ENCODE peak calls at places on chromosomes 11 and 22, in six cellular contexts. One of them, this sample, is unnamed.

GRCh38 chr11:1197886-1198765 is 24.7 kb upstream of the MUC5B start:
- DNase-seq in A549: no peak
- DNase-seq in SK-N-SH: peak
- DNase-seq in ovary: peak
- DNase-seq in AG09309: no peak
- DNase-seq in psoas muscle: peak
- DNase-seq in this sample: no peak

GRCh38 chr22:44992166-44992565 is 17.6 kb downstream of the PHF21B start:
- DNase-seq in A549: no peak
- DNase-seq in ovary: no peak
- DNase-seq in psoas muscle: no peak
- DNase-seq in AG09309: no peak
- DNase-seq in SK-N-SH: no peak
- DNase-seq in this sample: no peak

GRCh38 chr22:27709919-27710452 is 91.6 kb downstream of the MN1 start:
- DNase-seq in SK-N-SH: no peak
- DNase-seq in AG09309: no peak
- DNase-seq in psoas muscle: no peak
- DNase-seq in ovary: no peak
- DNase-seq in A549: no peak
- DNase-seq in this sample: no peak

GRCh38 chr11:74318241-74318932 is 6.9 kb upstream of the P4HA3 start:
- DNase-seq in AG09309: no peak
- DNase-seq in SK-N-SH: no peak
- DNase-seq in psoas muscle: no peak
- DNase-seq in ovary: no peak
- DNase-seq in A549: no peak
- DNase-seq in this sample: peak

GRCh38 chr11:47850337-47850736 is 2.2 kb upstream of the NUP160 start:
- DNase-seq in A549: no peak
- DNase-seq in ovary: no peak
- DNase-seq in SK-N-SH: no peak
- DNase-seq in psoas muscle: no peak
- DNase-seq in AG09309: no peak
- DNase-seq in this sample: no peak

GRCh38 chr11:60923800-60924109 is 505 bp upstream of the TMEM132A start:
- DNase-seq in psoas muscle: no peak
- DNase-seq in AG09309: no peak
- DNase-seq in SK-N-SH: no peak
- DNase-seq in ovary: no peak
- DNase-seq in A549: no peak
- DNase-seq in this sample: no peak

GRCh38 chr22:49827853-49828598 is at the start of gene BRD1:
- DNase-seq in ovary: peak
- DNase-seq in psoas muscle: peak
- DNase-seq in AG09309: no peak
- DNase-seq in A549: no peak
- DNase-seq in SK-N-SH: peak
- DNase-seq in this sample: peak

GRCh38 chr11:91104237-91104636 is 881.4 kb upstream of the CHORDC1 start:
- DNase-seq in A549: peak
- DNase-seq in ovary: no peak
- DNase-seq in SK-N-SH: no peak
- DNase-seq in AG09309: no peak
- DNase-seq in psoas muscle: no peak
- DNase-seq in this sample: peak

GRCh38 chr11:31355131-31355530 is 14.4 kb downstream of the DCDC1 start:
- DNase-seq in psoas muscle: no peak
- DNase-seq in AG09309: no peak
- DNase-seq in A549: no peak
- DNase-seq in ovary: no peak
- DNase-seq in SK-N-SH: no peak
- DNase-seq in this sample: peak

GRCh38 chr11:113373306-113373705 is 14.3 kb upstream of the ANKK1 start:
- DNase-seq in SK-N-SH: no peak
- DNase-seq in psoas muscle: no peak
- DNase-seq in AG09309: peak
- DNase-seq in A549: no peak
- DNase-seq in ovary: no peak
- DNase-seq in this sample: peak

GRCh38 chr11:123298488-123299447 is 103.7 kb upstream of the CLMP start:
- DNase-seq in A549: no peak
- DNase-seq in psoas muscle: no peak
- DNase-seq in ovary: no peak
- DNase-seq in SK-N-SH: no peak
- DNase-seq in AG09309: no peak
- DNase-seq in this sample: no peak

GRCh38 chr11:4727171-4727570 is 22.6 kb downstream of the MMP26 start:
- DNase-seq in ovary: no peak
- DNase-seq in AG09309: no peak
- DNase-seq in SK-N-SH: no peak
- DNase-seq in A549: no peak
- DNase-seq in psoas muscle: no peak
- DNase-seq in this sample: no peak

GRCh38 chr11:60363542-60364525 is 14.5 kb upstream of the MS4A7 start:
- DNase-seq in SK-N-SH: peak
- DNase-seq in A549: peak
- DNase-seq in ovary: no peak
- DNase-seq in AG09309: no peak
- DNase-seq in psoas muscle: no peak
- DNase-seq in this sample: peak

GRCh38 chr11:71452354-71453020 is 516 bp upstream of the NADSYN1 start:
- DNase-seq in ovary: peak
- DNase-seq in AG09309: peak
- DNase-seq in A549: no peak
- DNase-seq in psoas muscle: no peak
- DNase-seq in SK-N-SH: no peak
- DNase-seq in this sample: peak

GRCh38 chr11:58575377-58576020 is at the start of gene LPXN:
- DNase-seq in ovary: no peak
- DNase-seq in AG09309: peak
- DNase-seq in SK-N-SH: no peak
- DNase-seq in psoas muscle: no peak
- DNase-seq in A549: no peak
- DNase-seq in this sample: peak

GRCh38 chr11:110966131-110966530 is 253.9 kb upstream of the ARHGAP20 start:
- DNase-seq in A549: no peak
- DNase-seq in SK-N-SH: no peak
- DNase-seq in AG09309: no peak
- DNase-seq in ovary: no peak
- DNase-seq in psoas muscle: peak
- DNase-seq in this sample: no peak

GRCh38 chr22:46054091-46054877 is 77.3 kb upstream of the WNT7B start:
- DNase-seq in SK-N-SH: peak
- DNase-seq in AG09309: no peak
- DNase-seq in psoas muscle: peak
- DNase-seq in ovary: peak
- DNase-seq in A549: no peak
- DNase-seq in this sample: peak

GRCh38 chr11:12556788-12557384 is 117.3 kb upstream of the TEAD1 start:
- DNase-seq in AG09309: peak
- DNase-seq in A549: peak
- DNase-seq in SK-N-SH: no peak
- DNase-seq in psoas muscle: peak
- DNase-seq in ovary: peak
- DNase-seq in this sample: peak

GRCh38 chr11:119318240-119319135 is 1.6 kb upstream of the MCAM start:
- DNase-seq in psoas muscle: no peak
- DNase-seq in ovary: no peak
- DNase-seq in SK-N-SH: peak
- DNase-seq in A549: no peak
- DNase-seq in AG09309: no peak
- DNase-seq in this sample: peak

GRCh38 chr11:650482-650881 is 13.4 kb downstream of the DRD4 start:
- DNase-seq in A549: no peak
- DNase-seq in psoas muscle: no peak
- DNase-seq in SK-N-SH: no peak
- DNase-seq in AG09309: no peak
- DNase-seq in ovary: no peak
- DNase-seq in this sample: peak

GRCh38 chr11:118846181-118846946 is 37.3 kb upstream of the CXCR5 start:
- DNase-seq in A549: no peak
- DNase-seq in AG09309: no peak
- DNase-seq in psoas muscle: no peak
- DNase-seq in ovary: no peak
- DNase-seq in SK-N-SH: no peak
- DNase-seq in this sample: no peak

GRCh38 chr11:116217006-116217405 is 555.8 kb downstream of the BUD13 start:
- DNase-seq in SK-N-SH: no peak
- DNase-seq in A549: peak
- DNase-seq in ovary: no peak
- DNase-seq in AG09309: peak
- DNase-seq in psoas muscle: no peak
- DNase-seq in this sample: peak

GRCh38 chr11:86702387-86702983 is 30.1 kb upstream of the ME3 start:
- DNase-seq in A549: no peak
- DNase-seq in AG09309: no peak
- DNase-seq in SK-N-SH: no peak
- DNase-seq in psoas muscle: no peak
- DNase-seq in ovary: no peak
- DNase-seq in this sample: no peak

GRCh38 chr22:46569848-46570695 is 32.7 kb upstream of the CELSR1 start:
- DNase-seq in psoas muscle: no peak
- DNase-seq in SK-N-SH: no peak
- DNase-seq in AG09309: no peak
- DNase-seq in ovary: no peak
- DNase-seq in A549: no peak
- DNase-seq in this sample: no peak

GRCh38 chr11:128603752-128604472 is 16.6 kb upstream of the ETS1 start:
- DNase-seq in AG09309: no peak
- DNase-seq in SK-N-SH: no peak
- DNase-seq in ovary: no peak
- DNase-seq in psoas muscle: no peak
- DNase-seq in A549: no peak
- DNase-seq in this sample: peak
- TF ChIP-seq CTCF in AG09309: no peak
- TF ChIP-seq CTCF in SK-N-SH: no peak
- TF ChIP-seq CTCF in ovary: no peak
- TF ChIP-seq CTCF in psoas muscle: no peak
- TF ChIP-seq CTCF in A549: no peak
- TF ChIP-seq CTCF in this sample: no peak

DNA sequence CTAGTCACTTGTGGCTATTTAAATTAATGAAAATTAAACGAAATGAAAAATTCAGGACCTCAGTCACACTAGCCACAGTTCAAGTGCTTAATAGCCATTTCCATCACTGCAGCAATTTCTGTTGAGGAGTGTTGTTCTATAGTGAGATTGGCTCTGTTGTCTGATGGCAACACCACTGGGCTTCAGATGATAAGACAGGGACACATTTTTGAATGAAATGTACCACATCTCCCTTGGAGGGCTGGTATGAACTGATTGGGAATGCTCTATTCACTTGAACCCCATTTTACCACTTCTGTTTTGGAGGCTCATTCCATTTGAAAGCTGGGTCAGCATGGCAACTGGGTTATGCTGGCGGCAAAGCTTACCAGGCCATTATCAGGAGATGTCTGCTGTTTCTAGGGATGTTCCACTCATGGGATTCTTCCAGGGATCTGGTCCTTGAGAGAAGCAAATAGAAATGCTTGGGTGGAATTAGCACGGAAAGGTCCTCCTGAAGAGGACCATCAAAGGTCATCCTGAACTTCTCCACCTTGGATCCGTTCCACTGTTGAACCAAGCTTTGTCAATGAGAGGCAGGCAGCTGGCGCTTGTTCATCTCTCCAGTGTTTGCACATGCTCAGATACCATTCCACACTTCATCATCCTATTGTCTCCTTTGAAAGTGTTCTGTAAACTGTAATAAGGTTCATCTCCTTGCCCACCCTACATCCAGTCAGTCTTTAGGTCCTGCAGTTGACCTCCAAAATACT is 7.6 kb downstream of the AMOTL1 start:
- DNase-seq in SK-N-SH: no peak
- DNase-seq in AG09309: no peak
- DNase-seq in psoas muscle: no peak
- DNase-seq in A549: no peak
- DNase-seq in ovary: no peak
- DNase-seq in this sample: no peak
- H3K4me3 ChIP-seq in SK-N-SH: no peak
- H3K4me3 ChIP-seq in AG09309: no peak
- H3K4me3 ChIP-seq in psoas muscle: peak
- H3K4me3 ChIP-seq in A549: no peak
- H3K4me3 ChIP-seq in ovary: no peak
- H3K4me3 ChIP-seq in this sample: no peak

DNA sequence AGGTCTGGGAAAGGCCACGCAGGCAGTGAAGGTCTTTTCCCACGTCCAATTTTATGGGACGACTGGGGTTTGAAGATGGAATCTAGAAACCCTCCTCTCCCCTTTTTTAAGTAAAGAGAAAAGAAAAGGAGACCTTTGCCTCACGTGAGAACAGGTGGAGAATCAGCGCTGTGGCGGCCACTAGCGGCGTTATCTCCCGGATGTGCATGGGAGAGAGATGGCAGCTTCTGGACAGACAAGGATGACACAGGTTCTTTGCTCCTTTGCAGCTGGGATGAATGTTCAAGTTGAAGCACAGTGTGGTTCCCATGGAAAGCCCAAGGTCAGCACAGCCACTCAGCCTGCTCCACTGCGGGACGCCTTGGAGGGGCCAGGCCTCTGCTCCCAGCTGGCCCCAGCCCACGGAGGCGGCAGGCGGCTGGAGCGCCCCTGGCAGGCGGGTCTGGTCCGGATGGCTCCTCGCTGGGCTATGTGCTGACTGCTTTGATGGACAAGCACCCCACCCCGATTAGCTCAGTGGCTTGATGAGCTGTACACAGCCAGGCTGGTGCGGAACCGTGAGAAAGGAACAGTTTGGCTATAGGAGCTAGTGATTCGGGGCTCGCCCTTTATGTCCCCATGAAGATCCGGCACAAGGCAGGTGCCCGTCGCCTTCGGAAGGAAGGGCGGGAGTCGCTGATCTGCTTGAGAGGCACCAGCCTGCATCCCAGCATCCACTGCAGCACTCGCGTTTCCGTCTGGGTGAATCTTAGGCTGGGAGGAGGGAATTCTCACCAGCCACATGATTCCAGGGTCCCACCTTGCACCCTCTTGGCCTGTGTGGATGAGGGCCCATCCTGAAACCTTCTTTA is 14.5 kb upstream of the BID start:
- DNase-seq in SK-N-SH: no peak
- DNase-seq in ovary: no peak
- DNase-seq in A549: no peak
- DNase-seq in AG09309: no peak
- DNase-seq in psoas muscle: no peak
- DNase-seq in this sample: no peak
- TF ChIP-seq CTCF in SK-N-SH: no peak
- TF ChIP-seq CTCF in ovary: no peak
- TF ChIP-seq CTCF in A549: peak
- TF ChIP-seq CTCF in AG09309: no peak
- TF ChIP-seq CTCF in psoas muscle: no peak
- TF ChIP-seq CTCF in this sample: no peak

DNA sequence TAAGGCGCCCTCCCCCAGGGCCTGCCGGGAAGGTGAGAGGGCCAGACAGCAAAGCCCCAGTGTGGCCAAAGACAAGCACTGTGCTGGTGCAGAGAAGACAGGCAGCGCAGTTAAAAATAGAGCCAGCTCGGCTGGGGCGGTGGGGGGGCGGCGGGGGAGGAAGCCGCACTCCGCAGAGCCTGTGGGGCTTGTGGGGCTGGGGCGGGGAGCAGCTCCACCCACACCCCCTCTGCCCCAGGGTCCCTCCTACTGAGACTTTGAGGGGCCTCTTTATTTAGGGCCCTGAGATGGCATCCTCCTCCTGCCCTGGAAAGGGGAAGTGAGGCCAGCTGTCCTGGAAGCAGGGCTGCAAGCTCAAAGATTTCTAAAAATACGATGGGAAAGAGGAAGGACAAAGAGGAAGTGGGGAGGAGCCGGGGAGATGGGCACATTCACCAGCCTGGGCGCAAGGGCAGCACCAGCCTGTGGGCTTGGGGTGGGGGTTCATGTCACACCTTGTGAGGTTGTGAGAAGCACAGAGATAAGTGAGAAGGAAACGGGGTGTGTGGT is 2.6 kb downstream of the CYTH4 start:
- DNase-seq in psoas muscle: peak
- DNase-seq in AG09309: no peak
- DNase-seq in A549: no peak
- DNase-seq in SK-N-SH: no peak
- DNase-seq in ovary: no peak
- DNase-seq in this sample: no peak
- H3K4me3 ChIP-seq in psoas muscle: peak
- H3K4me3 ChIP-seq in AG09309: no peak
- H3K4me3 ChIP-seq in A549: no peak
- H3K4me3 ChIP-seq in SK-N-SH: no peak
- H3K4me3 ChIP-seq in ovary: no peak
- H3K4me3 ChIP-seq in this sample: no peak